ENCODE peak calls at places on chromosomes 6 and 20, in five cellular contexts. M, P, I, X and C are unnamed samples.
A peak's percentile ranks its signal among the peaks of the same experiment; 100 is the strongest.

GRCh38 chr6:129866256-129866655 is 5.1 kb upstream of the TMEM244 start:
- DNase-seq in M (no peak), P (no peak), I (no peak), X (no peak), C (no peak)

GRCh38 chr20:31602430-31602778 is 2.7 kb upstream of the ID1 start:
- DNase-seq in M (no peak), P (no peak), I (no peak), X (no peak), C (no peak)

GRCh38 chr6:117917176-117917575 is 10.1 kb downstream of the SLC35F1 start:
- DNase-seq in M (no peak), P (no peak), I (no peak), X (no peak), C (no peak)

GRCh38 chr20:10408427-10408826 is 25.6 kb downstream of the MKKS start:
- DNase-seq in M (no peak), P (no peak), I (no peak), X (no peak), C (no peak)

GRCh38 chr6:121055572-121056163 is 278.6 kb downstream of the TBC1D32 start:
- DNase-seq in M (peak; percentile 24), P (peak; percentile 23), I (peak; percentile 50), X (no peak), C (peak; percentile 69)

GRCh38 chr6:70131528-70131927 is 171.4 kb downstream of the COL9A1 start:
- DNase-seq in M (no peak), P (no peak), I (peak; percentile 3), X (no peak), C (no peak)

GRCh38 chr6:51292659-51293058 is 474.0 kb downstream of the TFAP2B start:
- DNase-seq in M (no peak), P (no peak), I (peak; percentile 54), X (no peak), C (no peak)

GRCh38 chr20:59469266-59470252 is 134.8 kb upstream of the PHACTR3 start:
- DNase-seq in M (no peak), P (peak; percentile 18), I (no peak), X (no peak), C (no peak)

GRCh38 chr6:134063121-134063965 is 10.9 kb upstream of the SLC2A12 start:
- DNase-seq in M (no peak), P (no peak), I (no peak), X (no peak), C (no peak)

GRCh38 chr20:49985617-49986016 is 2.8 kb downstream of the SNAI1 start:
- DNase-seq in M (no peak), P (no peak), I (no peak), X (no peak), C (no peak)

GRCh38 chr6:113629940-113630339 is 227.2 kb upstream of the MARCKS start:
- DNase-seq in M (no peak), P (no peak), I (no peak), X (no peak), C (no peak)

GRCh38 chr6:135088818-135089809 is 34.5 kb upstream of the HBS1L start:
- DNase-seq in M (peak; percentile 3), P (no peak), I (peak; percentile 40), X (no peak), C (peak; percentile 51)

GRCh38 chr20:17835240-17835940 is 133.2 kb downstream of the SNX5 start:
- DNase-seq in M (no peak), P (no peak), I (peak; percentile 84), X (no peak), C (peak; percentile 85)

GRCh38 chr20:9996944-9997343 is 37.8 kb upstream of the ANKEF1 start:
- DNase-seq in M (no peak), P (no peak), I (no peak), X (no peak), C (no peak)

GRCh38 chr20:4602297-4602631 is 119.4 kb upstream of the PRND start:
- DNase-seq in M (no peak), P (no peak), I (peak; percentile 62), X (no peak), C (no peak)

GRCh38 chr6:48775157-48775556 is 664.2 kb upstream of the PTCHD4 start:
- DNase-seq in M (no peak), P (no peak), I (peak; percentile 3), X (no peak), C (peak; percentile 42)

GRCh38 chr20:50118203-50118602 is 5.3 kb upstream of the UBE2V1 start:
- DNase-seq in M (no peak), P (no peak), I (no peak), X (no peak), C (no peak)

GRCh38 chr20:40961176-40961575 is 67.4 kb upstream of the TOP1 start:
- DNase-seq in M (no peak), P (no peak), I (no peak), X (no peak), C (no peak)

GRCh38 chr20:40960521-40960956 is 68.1 kb upstream of the TOP1 start:
- DNase-seq in M (no peak), P (no peak), I (peak; percentile 61), X (no peak), C (no peak)

GRCh38 chr20:40962733-40963504 is 65.7 kb upstream of the TOP1 start:
- DNase-seq in M (no peak), P (peak; percentile 80), I (peak; percentile 43), X (peak; percentile 74), C (peak; percentile 66)

GRCh38 chr20:40963505-40963845 is 65.1 kb upstream of the TOP1 start:
- DNase-seq in M (no peak), P (no peak), I (no peak), X (no peak), C (no peak)

GRCh38 chr20:40961686-40962640 is 66.7 kb upstream of the TOP1 start:
- DNase-seq in M (no peak), P (no peak), I (peak; percentile 65), X (no peak), C (peak; percentile 11)
- TF ChIP-seq CTCF in M (no peak), P (no peak), I (no peak), X (no peak), C (no peak)

GRCh38 chr20:63777614-63778013 is 38.0 kb downstream of the SLC2A4RG start:
- DNase-seq in M (no peak), P (no peak), I (no peak), X (no peak), C (no peak)

GRCh38 chr20:63773571-63774347 is 34.2 kb downstream of the SLC2A4RG start:
- DNase-seq in M (no peak), P (no peak), I (no peak), X (no peak), C (no peak)

GRCh38 chr20:63774348-63774735 is 34.8 kb downstream of the SLC2A4RG start:
- DNase-seq in M (no peak), P (no peak), I (no peak), X (no peak), C (no peak)

GRCh38 chr20:63772781-63773520 is 33.4 kb downstream of the SLC2A4RG start:
- DNase-seq in M (no peak), P (no peak), I (no peak), X (no peak), C (no peak)

DNA sequence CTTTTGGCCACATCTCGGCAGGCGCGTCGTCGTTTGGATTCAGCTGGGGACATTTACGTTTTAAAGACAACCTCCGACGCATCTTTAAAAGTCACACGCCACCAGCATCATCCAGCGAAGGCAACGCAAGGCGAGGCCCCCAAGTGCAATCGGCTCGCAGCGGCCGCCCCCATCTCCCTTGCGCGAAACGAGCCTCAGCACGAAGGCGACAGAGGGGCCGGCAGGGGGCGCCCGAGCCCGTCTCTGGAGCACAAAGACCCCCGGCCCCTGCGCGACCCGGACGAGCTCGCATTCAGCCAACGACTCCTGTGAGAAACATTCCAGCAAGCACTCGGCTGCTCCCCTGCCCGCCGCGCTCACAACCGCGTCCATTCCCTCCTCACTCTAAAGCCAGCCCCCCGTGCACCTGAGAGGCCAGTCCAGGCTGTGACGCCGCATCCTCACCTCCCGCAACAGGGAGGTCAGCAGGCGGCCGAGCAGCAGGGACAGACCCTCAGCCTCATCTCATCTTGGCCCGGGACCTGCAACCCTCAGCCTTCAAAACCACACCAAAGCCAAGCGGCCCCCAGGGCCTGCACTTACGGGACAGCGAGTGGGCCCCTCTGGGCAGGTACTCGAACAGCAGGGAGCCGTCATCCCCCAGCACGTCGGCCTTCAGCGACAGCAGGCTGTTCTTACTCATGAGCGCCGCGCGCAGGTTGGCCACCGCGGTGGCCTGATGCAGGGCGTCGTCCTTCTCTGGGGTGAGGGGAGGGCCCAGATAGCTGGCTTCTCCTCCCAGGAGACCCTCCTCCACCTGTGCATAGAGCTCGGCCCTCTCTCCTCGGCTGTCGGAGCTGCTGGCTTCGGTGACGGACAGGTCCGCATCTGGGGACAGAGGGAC is 35.8 kb downstream of the SLC2A4RG start:
- DNase-seq in M (no peak), P (peak; percentile 96), I (peak; percentile 10), X (peak; percentile 89), C (peak; percentile 31)
- TF ChIP-seq CTCF in M (peak; percentile 82), P (peak; percentile 88), I (peak; percentile 57), X (peak; percentile 90), C (peak; percentile 58)

GRCh38 chr6:137661601-137662000 is 167.4 kb upstream of the OLIG3 start:
- DNase-seq in M (no peak), P (no peak), I (peak; percentile 33), X (no peak), C (peak; percentile 56)
- TF ChIP-seq CTCF in M (peak; percentile 52), P (no peak), I (peak; percentile 70), X (no peak), C (peak; percentile 84)

GRCh38 chr20:56554869-56555268 is 21.8 kb downstream of the FAM209B start:
- DNase-seq in M (peak; percentile 81), P (no peak), I (peak; percentile 98), X (no peak), C (peak; percentile 95)
- TF ChIP-seq CTCF in M (peak; percentile 8), P (no peak), I (peak; percentile 46), X (no peak), C (peak; percentile 16)